ENCODE peak calls at places on chromosomes 2 and 18, in seven cellular contexts. One of them, this sample, is unnamed.

GRCh38 chr18:34352385-34353163 is 127.9 kb upstream of the NOL4 start:
- DNase-seq in KBM-7: no peak
- DNase-seq in skeletal muscle cell: no peak
- DNase-seq in T-helper 22 cell: no peak
- DNase-seq in activated CD4-positive, CD25-positive, alpha-beta regulatory T cell: no peak
- DNase-seq in activated T-helper 1 cell treated with anti-CD3 and anti-CD28 coated beads, Interleukin-2, amount 50 U/mL, for 16 hours: no peak
- DNase-seq in activated T-cell treated with anti-CD3 and anti-CD28 coated beads for 48 hours: no peak
- DNase-seq in this sample: no peak

GRCh38 chr2:138015494-138015893 is 51.2 kb downstream of the HNMT start:
- DNase-seq in activated T-cell treated with anti-CD3 and anti-CD28 coated beads for 48 hours: no peak
- DNase-seq in T-helper 22 cell: no peak
- DNase-seq in skeletal muscle cell: no peak
- DNase-seq in KBM-7: no peak
- DNase-seq in activated CD4-positive, CD25-positive, alpha-beta regulatory T cell: no peak
- DNase-seq in activated T-helper 1 cell treated with anti-CD3 and anti-CD28 coated beads, Interleukin-2, amount 50 U/mL, for 16 hours: no peak
- DNase-seq in this sample: no peak

GRCh38 chr18:12520442-12520992 is 112.8 kb downstream of the PRELID3A start:
- DNase-seq in KBM-7: no peak
- DNase-seq in activated T-cell treated with anti-CD3 and anti-CD28 coated beads for 48 hours: no peak
- DNase-seq in T-helper 22 cell: no peak
- DNase-seq in skeletal muscle cell: peak
- DNase-seq in activated CD4-positive, CD25-positive, alpha-beta regulatory T cell: no peak
- DNase-seq in activated T-helper 1 cell treated with anti-CD3 and anti-CD28 coated beads, Interleukin-2, amount 50 U/mL, for 16 hours: no peak
- DNase-seq in this sample: no peak

GRCh38 chr2:196607073-196607472 is 32.4 kb upstream of the CCDC150 start:
- DNase-seq in activated CD4-positive, CD25-positive, alpha-beta regulatory T cell: no peak
- DNase-seq in skeletal muscle cell: no peak
- DNase-seq in activated T-cell treated with anti-CD3 and anti-CD28 coated beads for 48 hours: no peak
- DNase-seq in T-helper 22 cell: no peak
- DNase-seq in activated T-helper 1 cell treated with anti-CD3 and anti-CD28 coated beads, Interleukin-2, amount 50 U/mL, for 16 hours: no peak
- DNase-seq in KBM-7: no peak
- DNase-seq in this sample: no peak

GRCh38 chr2:227180286-227180685 is 15.9 kb downstream of the COL4A3 start:
- DNase-seq in skeletal muscle cell: no peak
- DNase-seq in activated T-helper 1 cell treated with anti-CD3 and anti-CD28 coated beads, Interleukin-2, amount 50 U/mL, for 16 hours: no peak
- DNase-seq in activated T-cell treated with anti-CD3 and anti-CD28 coated beads for 48 hours: no peak
- DNase-seq in T-helper 22 cell: no peak
- DNase-seq in KBM-7: no peak
- DNase-seq in activated CD4-positive, CD25-positive, alpha-beta regulatory T cell: no peak
- DNase-seq in this sample: no peak

GRCh38 chr2:14634223-14634884 is 1.8 kb downstream of the LRATD1 start:
- DNase-seq in activated T-cell treated with anti-CD3 and anti-CD28 coated beads for 48 hours: no peak
- DNase-seq in KBM-7: peak
- DNase-seq in activated T-helper 1 cell treated with anti-CD3 and anti-CD28 coated beads, Interleukin-2, amount 50 U/mL, for 16 hours: no peak
- DNase-seq in T-helper 22 cell: no peak
- DNase-seq in skeletal muscle cell: peak
- DNase-seq in activated CD4-positive, CD25-positive, alpha-beta regulatory T cell: no peak
- DNase-seq in this sample: no peak

GRCh38 chr2:221571391-221572179 is 519 bp downstream of the EPHA4 start:
- DNase-seq in KBM-7: no peak
- DNase-seq in skeletal muscle cell: no peak
- DNase-seq in T-helper 22 cell: no peak
- DNase-seq in activated CD4-positive, CD25-positive, alpha-beta regulatory T cell: no peak
- DNase-seq in activated T-cell treated with anti-CD3 and anti-CD28 coated beads for 48 hours: peak
- DNase-seq in activated T-helper 1 cell treated with anti-CD3 and anti-CD28 coated beads, Interleukin-2, amount 50 U/mL, for 16 hours: no peak
- DNase-seq in this sample: no peak

GRCh38 chr2:136117391-136117841 is 533 bp downstream of the CXCR4 start:
- DNase-seq in activated T-cell treated with anti-CD3 and anti-CD28 coated beads for 48 hours: peak
- DNase-seq in KBM-7: peak
- DNase-seq in activated CD4-positive, CD25-positive, alpha-beta regulatory T cell: peak
- DNase-seq in activated T-helper 1 cell treated with anti-CD3 and anti-CD28 coated beads, Interleukin-2, amount 50 U/mL, for 16 hours: no peak
- DNase-seq in T-helper 22 cell: peak
- DNase-seq in skeletal muscle cell: no peak
- DNase-seq in this sample: peak

GRCh38 chr2:198283149-198283548 is 478.8 kb downstream of the PLCL1 start:
- DNase-seq in skeletal muscle cell: peak
- DNase-seq in activated T-cell treated with anti-CD3 and anti-CD28 coated beads for 48 hours: no peak
- DNase-seq in activated CD4-positive, CD25-positive, alpha-beta regulatory T cell: no peak
- DNase-seq in T-helper 22 cell: no peak
- DNase-seq in activated T-helper 1 cell treated with anti-CD3 and anti-CD28 coated beads, Interleukin-2, amount 50 U/mL, for 16 hours: no peak
- DNase-seq in KBM-7: no peak
- DNase-seq in this sample: no peak

GRCh38 chr2:44774826-44775492 is 166.5 kb upstream of the SIX3 start:
- DNase-seq in T-helper 22 cell: no peak
- DNase-seq in activated CD4-positive, CD25-positive, alpha-beta regulatory T cell: no peak
- DNase-seq in skeletal muscle cell: no peak
- DNase-seq in activated T-helper 1 cell treated with anti-CD3 and anti-CD28 coated beads, Interleukin-2, amount 50 U/mL, for 16 hours: no peak
- DNase-seq in activated T-cell treated with anti-CD3 and anti-CD28 coated beads for 48 hours: no peak
- DNase-seq in KBM-7: no peak
- DNase-seq in this sample: no peak

GRCh38 chr2:64819774-64820688 is 166.3 kb upstream of the SERTAD2 start:
- DNase-seq in skeletal muscle cell: no peak
- DNase-seq in activated T-cell treated with anti-CD3 and anti-CD28 coated beads for 48 hours: peak
- DNase-seq in activated CD4-positive, CD25-positive, alpha-beta regulatory T cell: peak
- DNase-seq in T-helper 22 cell: no peak
- DNase-seq in activated T-helper 1 cell treated with anti-CD3 and anti-CD28 coated beads, Interleukin-2, amount 50 U/mL, for 16 hours: peak
- DNase-seq in KBM-7: peak
- DNase-seq in this sample: peak

GRCh38 chr2:219496781-219497494 is 1.8 kb upstream of the GMPPA start:
- DNase-seq in T-helper 22 cell: no peak
- DNase-seq in activated CD4-positive, CD25-positive, alpha-beta regulatory T cell: no peak
- DNase-seq in activated T-helper 1 cell treated with anti-CD3 and anti-CD28 coated beads, Interleukin-2, amount 50 U/mL, for 16 hours: no peak
- DNase-seq in KBM-7: no peak
- DNase-seq in activated T-cell treated with anti-CD3 and anti-CD28 coated beads for 48 hours: no peak
- DNase-seq in skeletal muscle cell: no peak
- DNase-seq in this sample: no peak

GRCh38 chr18:47100214-47100831 is 50.0 kb downstream of the HDHD2 start:
- DNase-seq in activated T-helper 1 cell treated with anti-CD3 and anti-CD28 coated beads, Interleukin-2, amount 50 U/mL, for 16 hours: peak
- DNase-seq in KBM-7: peak
- DNase-seq in T-helper 22 cell: peak
- DNase-seq in activated CD4-positive, CD25-positive, alpha-beta regulatory T cell: no peak
- DNase-seq in skeletal muscle cell: no peak
- DNase-seq in activated T-cell treated with anti-CD3 and anti-CD28 coated beads for 48 hours: peak
- DNase-seq in this sample: peak

GRCh38 chr2:178542569-178542968 is 62.3 kb downstream of the PLEKHA3 start:
- DNase-seq in skeletal muscle cell: no peak
- DNase-seq in activated T-cell treated with anti-CD3 and anti-CD28 coated beads for 48 hours: no peak
- DNase-seq in activated CD4-positive, CD25-positive, alpha-beta regulatory T cell: no peak
- DNase-seq in T-helper 22 cell: no peak
- DNase-seq in activated T-helper 1 cell treated with anti-CD3 and anti-CD28 coated beads, Interleukin-2, amount 50 U/mL, for 16 hours: no peak
- DNase-seq in KBM-7: no peak
- DNase-seq in this sample: no peak

GRCh38 chr2:25358249-25358815 is 16.6 kb upstream of the DNMT3A start:
- DNase-seq in activated T-helper 1 cell treated with anti-CD3 and anti-CD28 coated beads, Interleukin-2, amount 50 U/mL, for 16 hours: no peak
- DNase-seq in activated T-cell treated with anti-CD3 and anti-CD28 coated beads for 48 hours: no peak
- DNase-seq in KBM-7: no peak
- DNase-seq in activated CD4-positive, CD25-positive, alpha-beta regulatory T cell: no peak
- DNase-seq in skeletal muscle cell: no peak
- DNase-seq in T-helper 22 cell: no peak
- DNase-seq in this sample: no peak

This sample was measured in T-helper 2 cell treated with Interferon-gamma antibody and Interleukin-4, amounts not matched to agents 5 μg/mL and 100 μg/mL, for 36 hours.